ENCODE peak calls at places on chromosomes 3 and 15, in four cellular contexts. E is H1, U is neuronal stem cell, F is mesendoderm. L is an unnamed sample.
A peak's percentile ranks its signal among the peaks of the same experiment; 100 is the strongest.

GRCh38 chr15:51030649-51031316 is 63.9 kb downstream of the TNFAIP8L3 start:
- DNase-seq in E (no peak), F (no peak), U (no peak), L (no peak)

GRCh38 chr3:111863942-111864341 is 4.9 kb downstream of the PHLDB2 start:
- DNase-seq in U (no peak), F (no peak), E (no peak), L (no peak)

GRCh38 chr15:57541805-57542504 is 49.7 kb upstream of the MYZAP start:
- DNase-seq in E (peak; percentile 83), F (peak; percentile 67), U (peak; percentile 57), L (peak; percentile 69)

GRCh38 chr3:178672263-178672662 is 136.0 kb downstream of the KCNMB2 start:
- DNase-seq in U (no peak), F (no peak), E (no peak), L (no peak)

GRCh38 chr15:76996526-76997401 is 1.8 kb downstream of the PSTPIP1 start:
- DNase-seq in U (no peak), E (no peak), F (no peak), L (no peak)

GRCh38 chr3:124298951-124299350 is 307.0 kb upstream of the ROPN1 start:
- DNase-seq in U (no peak), E (no peak), F (peak; percentile 32), L (peak; percentile 54)

GRCh38 chr15:45587861-45588170 is 637 bp downstream of the BLOC1S6 start:
- DNase-seq in E (no peak), U (no peak), F (no peak), L (no peak)

GRCh38 chr3:55364426-55364825 is 122.7 kb downstream of the WNT5A start:
- DNase-seq in U (no peak), E (no peak), F (no peak), L (peak; percentile 51)

GRCh38 chr3:126925411-126926171 is 57.3 kb upstream of the PLXNA1 start:
- DNase-seq in U (no peak), E (no peak), F (no peak), L (peak; percentile 18)

GRCh38 chr15:66661432-66662096 is 40.5 kb upstream of the SMAD6 start:
- DNase-seq in F (peak; percentile 41), E (no peak), U (no peak), L (no peak)

GRCh38 chr15:58587481-58587880 is 155.7 kb downstream of the LIPC start:
- DNase-seq in U (no peak), E (no peak), F (no peak), L (peak; percentile 47)

GRCh38 chr3:55649554-55649953 is 162.4 kb upstream of the WNT5A start:
- DNase-seq in E (no peak), F (no peak), U (no peak), L (no peak)

GRCh38 chr15:65857718-65858402 is 11.4 kb upstream of the RAB11A start:
- DNase-seq in E (no peak), U (no peak), F (peak; percentile 24), L (peak; percentile 14)

DNA sequence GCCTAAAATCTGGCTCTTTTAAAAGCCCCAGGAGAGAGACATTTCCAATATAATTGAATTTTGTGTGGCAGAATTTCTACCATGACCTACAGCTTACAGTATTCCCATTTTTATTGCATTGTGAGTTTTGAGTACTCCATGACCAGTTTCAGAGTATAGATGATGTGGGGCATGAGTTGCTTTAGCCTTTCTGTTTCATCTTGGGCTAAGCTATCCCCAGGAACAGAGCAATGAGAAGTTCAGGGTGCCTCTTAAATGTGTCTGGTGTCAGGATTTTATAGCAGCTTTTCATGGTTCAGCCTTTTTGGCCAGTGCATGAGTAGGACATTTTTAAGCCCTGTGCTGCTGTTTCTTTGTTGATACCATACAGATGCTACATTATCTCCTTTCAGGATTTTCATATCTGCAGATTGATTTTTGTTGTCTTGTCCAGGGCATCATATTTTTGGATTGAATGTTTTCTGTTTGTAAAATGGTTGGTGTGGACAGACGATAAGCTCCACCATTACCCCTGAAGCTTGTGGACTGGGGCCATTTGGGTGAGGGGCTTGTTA is 3.5 kb downstream of the ABHD2 start:
- DNase-seq in E (no peak), U (no peak), F (no peak), L (no peak)
- H3K27ac ChIP-seq in E (no peak overlapping the region), U (no peak overlapping the region), F (no peak overlapping the region), L (no peak overlapping the region)

DNA sequence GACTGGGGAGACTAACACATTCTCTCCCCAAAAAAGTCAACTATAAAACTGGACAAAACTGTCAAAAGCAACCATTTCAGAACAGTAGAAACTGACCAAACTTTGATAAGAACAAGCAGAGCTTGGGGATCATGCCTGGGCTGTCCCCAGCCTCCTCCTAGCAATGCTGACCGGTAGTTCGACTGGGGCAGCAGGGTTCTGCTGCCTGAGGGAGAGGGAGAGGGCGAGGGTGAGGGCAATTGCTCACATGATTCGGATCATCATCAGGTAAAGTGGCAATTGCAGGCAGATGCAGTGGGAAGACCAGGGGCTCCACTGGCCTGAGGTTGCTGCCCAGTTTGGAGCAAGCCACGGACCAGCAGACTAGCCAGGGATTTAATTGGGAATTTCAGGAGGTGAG is 88.6 kb downstream of the OSBPL10 start:
- DNase-seq in F (peak; percentile 38), U (no peak), E (no peak), L (peak; percentile 18)
- H2AK5ac ChIP-seq in F (no peak overlapping the region), U (no peak overlapping the region), E (peak overlapping the region; percentile 67), L (peak overlapping the region; percentile 64)

DNA sequence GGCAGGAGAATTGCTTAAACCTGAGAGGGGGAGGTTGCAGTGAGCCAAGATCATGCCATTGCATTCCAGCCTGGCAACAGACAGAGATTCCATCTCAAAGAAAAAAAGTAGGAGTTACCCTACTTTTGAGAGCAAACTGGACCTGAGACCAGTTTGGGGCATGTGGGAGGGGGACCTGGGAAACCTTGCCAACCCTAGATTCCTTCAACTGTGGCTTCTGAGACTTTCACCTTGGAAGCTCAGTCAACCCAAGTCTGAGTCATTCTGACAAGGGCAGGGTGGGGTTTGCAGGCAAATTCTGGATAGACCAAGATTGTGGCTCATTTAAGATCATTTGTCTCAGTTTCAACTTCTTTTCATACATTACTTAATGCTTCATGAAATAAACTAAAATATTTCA is 23.8 kb upstream of the SIAH2 start:
- DNase-seq in E (no peak), U (no peak), F (no peak), L (no peak)
- H3K27ac ChIP-seq in E (no peak overlapping the region), U (no peak overlapping the region), F (no peak overlapping the region), L (no peak overlapping the region)

GRCh38 chr3:139297588-139298311 is 46.1 kb upstream of the MRPS22 start:
- DNase-seq in E (no peak), U (no peak), F (no peak), L (no peak)
- H2AK5ac ChIP-seq in E (no peak overlapping the region), U (no peak overlapping the region), F (no peak overlapping the region), L (no peak overlapping the region)

GRCh38 chr15:74050835-74051234 is 31.5 kb downstream of the GOLGA6A start:
- DNase-seq in E (no peak), U (no peak), F (no peak), L (peak; percentile 91)
- H3K27ac ChIP-seq in E (no peak overlapping the region), U (no peak overlapping the region), F (no peak overlapping the region), L (peak overlapping the region; percentile 27)

DNA sequence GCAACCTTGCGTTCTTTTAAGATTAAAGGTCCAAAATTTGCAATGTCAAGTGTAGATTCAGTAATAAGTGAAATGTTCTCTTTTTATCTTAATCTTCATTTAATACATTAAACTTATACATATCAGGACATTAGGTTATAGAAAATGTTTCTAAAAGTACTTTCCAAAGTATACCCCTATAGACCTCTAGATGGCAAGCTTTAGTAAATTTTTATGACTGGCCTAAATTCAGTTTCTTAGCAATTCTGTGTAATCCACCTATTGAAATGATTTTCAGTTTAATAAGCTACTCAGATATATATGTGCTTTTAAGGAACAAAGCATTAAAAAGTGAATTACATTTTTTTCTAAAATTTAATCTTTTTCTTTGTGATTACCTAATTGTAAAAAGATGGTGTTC is 342.2 kb downstream of the GBE1 start:
- DNase-seq in F (no peak), E (no peak), U (no peak), L (peak; percentile 28)
- H2AK5ac ChIP-seq in F (no peak overlapping the region), E (no peak overlapping the region), U (no peak overlapping the region), L (no peak overlapping the region)

GRCh38 chr3:113006350-113007056 is 15.7 kb downstream of the GTPBP8 start:
- DNase-seq in U (no peak), E (no peak), F (no peak), L (no peak)
- H3K27ac ChIP-seq in U (no peak overlapping the region), E (no peak overlapping the region), F (no peak overlapping the region), L (no peak overlapping the region)

GRCh38 chr3:37945803-37946530 is 44.6 kb upstream of the VILL start:
- DNase-seq in E (peak; percentile 42), F (peak; percentile 69), U (no peak), L (peak; percentile 85)

GRCh38 chr3:37944243-37944955 is 46.2 kb upstream of the VILL start:
- DNase-seq in U (no peak), F (no peak), E (peak; percentile 30), L (peak; percentile 9)

GRCh38 chr3:37943631-37944242 is 46.8 kb upstream of the VILL start:
- DNase-seq in F (no peak), E (peak; percentile 29), U (no peak), L (no peak)

GRCh38 chr3:37946531-37946889 is 44.1 kb upstream of the VILL start:
- DNase-seq in U (no peak), F (no peak), E (no peak), L (no peak)

GRCh38 chr3:37945407-37945802 is 45.2 kb upstream of the VILL start:
- DNase-seq in E (peak; percentile 37), U (no peak), F (no peak), L (peak; percentile 76)
- H2AK5ac ChIP-seq in E (no peak overlapping the region), U (no peak overlapping the region), F (no peak overlapping the region), L (no peak overlapping the region)

L was measured in trophoblast cell.